ENCODE peak calls at places on chromosomes 4 and X, in four cellular contexts. L is PC-3, X is HCT116, R is neural progenitor cell. V is an unnamed sample.

GRCh38 chrX:53421772-53422090 is 723 bp downstream of the SMC1A start:
- DNase-seq in L (no peak), R (no peak), X (no peak), V (no peak)

GRCh38 chr4:70721747-70722146 is at the start of gene RUFY3:
- DNase-seq in X (no peak), L (no peak), R (peak), V (no peak)

GRCh38 chr4:62797221-62797620 is 1597.1 kb downstream of the ADGRL3 start:
- DNase-seq in R (no peak), L (no peak), X (no peak), V (no peak)

GRCh38 chrX:44062842-44063241 is 89.7 kb upstream of the NDP start:
- DNase-seq in L (peak), X (no peak), R (no peak), V (peak)

GRCh38 chrX:37825225-37825842 is 22.0 kb downstream of the DYNLT3 start:
- DNase-seq in X (peak), R (peak), L (peak), V (no peak)

GRCh38 chr4:101699441-101700117 is 91.0 kb upstream of the BANK1 start:
- DNase-seq in L (no peak), R (no peak), X (no peak), V (no peak)

GRCh38 chr4:21656832-21657231 is 291.7 kb downstream of the KCNIP4 start:
- DNase-seq in X (peak), R (no peak), L (peak), V (no peak)

GRCh38 chrX:15055146-15055930 is 182.1 kb downstream of the MOSPD2 start:
- DNase-seq in R (no peak), L (peak), X (no peak), V (no peak)

GRCh38 chrX:150308532-150309157 is 54.5 kb upstream of the MAMLD1 start:
- DNase-seq in L (no peak), R (no peak), X (no peak), V (no peak)

GRCh38 chr4:52107336-52107735 is 56.2 kb downstream of the SPATA18 start:
- DNase-seq in X (no peak), R (no peak), L (peak), V (no peak)

GRCh38 chr4:83340692-83341343 is 6.2 kb upstream of the HPSE start:
- DNase-seq in X (no peak), L (no peak), R (no peak), V (no peak)

GRCh38 chrX:96435636-96436035 is 249.0 kb upstream of the DIAPH2 start:
- DNase-seq in R (no peak), L (no peak), X (no peak), V (no peak)

GRCh38 chr4:173538903-173539445 is 8.9 kb upstream of the HAND2 start:
- DNase-seq in L (no peak), R (no peak), X (no peak), V (no peak)
- TF ChIP-seq EZH2 in L (no peak), R (no peak), X (no peak), V (no peak)

DNA sequence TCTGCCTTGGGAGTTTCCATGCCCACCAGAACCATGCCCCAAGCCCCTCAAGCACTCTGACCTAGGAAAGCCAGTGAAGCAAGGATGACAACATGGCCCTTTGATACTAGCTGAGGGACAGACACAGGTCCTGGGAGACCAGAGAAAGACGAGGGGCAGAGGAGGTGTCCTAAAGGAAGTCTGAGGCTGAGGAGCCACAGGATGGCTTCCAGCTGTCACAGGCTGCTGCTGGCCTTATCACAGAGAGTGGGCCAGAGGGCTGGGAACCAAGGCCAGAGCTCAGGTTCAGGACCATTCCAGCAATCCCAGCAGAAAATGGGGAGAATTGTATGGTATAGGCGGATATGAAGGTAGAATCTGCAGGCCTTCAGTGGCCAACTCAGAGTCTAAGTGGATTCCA is 31.7 kb upstream of the MSANTD1 start:
- DNase-seq in L (no peak), X (no peak), R (no peak), V (no peak)
- TF ChIP-seq EZH2 in L (no peak), X (no peak), R (no peak), V (no peak)

GRCh38 chr4:4387531-4388311 is 819 bp downstream of the NSG1 start:
- DNase-seq in X (no peak), R (peak), L (no peak), V (no peak)
- TF ChIP-seq EZH2 in X (no peak), R (peak), L (no peak), V (no peak)

GRCh38 chr4:155973639-155974475 is 20.2 kb upstream of the CTSO start:
- DNase-seq in R (peak), L (peak), X (no peak), V (no peak)
- TF ChIP-seq EZH2 in R (no peak), L (no peak), X (no peak), V (no peak)

GRCh38 chrX:136061302-136061701 is 76.1 kb downstream of the SLC9A6 start:
- DNase-seq in R (no peak), L (no peak), X (no peak), V (no peak)

GRCh38 chrX:136063340-136064079 is 78.3 kb downstream of the SLC9A6 start:
- DNase-seq in X (no peak), L (peak), R (no peak), V (peak)

GRCh38 chrX:136055651-136056221 is 70.5 kb downstream of the SLC9A6 start:
- DNase-seq in X (no peak), L (peak), R (no peak), V (no peak)

GRCh38 chrX:136059350-136059749 is 74.1 kb downstream of the SLC9A6 start:
- DNase-seq in L (no peak), R (no peak), X (no peak), V (no peak)

DNA sequence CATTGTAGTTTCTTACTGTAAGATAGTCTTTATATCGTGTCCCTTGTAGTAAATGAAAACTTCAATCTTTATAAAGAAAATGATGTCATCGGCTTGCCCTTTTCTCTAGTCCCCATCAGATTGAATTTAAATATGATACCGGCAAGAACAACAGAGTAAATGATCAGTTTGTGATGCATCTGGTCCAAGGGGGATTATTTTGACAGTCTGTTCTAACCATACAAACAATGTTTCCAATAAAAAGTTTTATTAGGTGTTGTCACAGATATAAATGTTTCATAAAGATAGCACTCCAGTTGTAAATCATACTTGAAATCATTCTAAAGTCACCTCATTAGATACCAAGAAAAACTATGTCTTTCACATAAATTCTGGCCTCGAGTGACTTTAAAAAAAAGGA is 72.3 kb downstream of the SLC9A6 start:
- DNase-seq in X (no peak), L (peak), R (no peak), V (no peak)
- TF ChIP-seq EZH2 in X (no peak), L (no peak), R (no peak), V (no peak)

V was measured in PC-9.